ENCODE peak calls at places on chromosomes 7 and 10, in ten cellular contexts. Z is glutamatergic neuron; M is progenitor cell of endocrine pancreas; B is esophagus squamous epithelium; Q is lower lobe of right lung; T is H9; R is coronary artery; X is CD8-positive, alpha-beta T cell; O is B cell; U is A549. W is an unnamed sample.

GRCh38 chr7:34155225-34155908 is 250.0 kb downstream of the BMPER start:
- DNase-seq in O (no peak), Z (no peak), T (no peak), U (peak), Q (no peak), M (no peak), R (no peak), X (no peak), B (no peak), W (peak)

GRCh38 chr10:55374060-55374459 is 573.0 kb upstream of the PCDH15 start:
- DNase-seq in U (no peak), Z (no peak), B (no peak), R (no peak), T (no peak), X (no peak), M (no peak), Q (no peak), O (no peak), W (no peak)

GRCh38 chr7:83588602-83589240 is 60.2 kb downstream of the SEMA3E start:
- DNase-seq in U (no peak), Z (no peak), T (no peak), B (no peak), X (no peak), M (no peak), R (no peak), O (no peak), Q (no peak), W (peak)

GRCh38 chr7:107147464-107148214 is 21.2 kb upstream of the HBP1 start:
- DNase-seq in B (no peak), O (no peak), Z (peak), R (no peak), U (peak), M (no peak), T (no peak), X (peak), Q (no peak), W (peak)

GRCh38 chr7:123580406-123581161 is 21.0 kb upstream of the ASB15 start:
- DNase-seq in O (no peak), T (peak), M (no peak), B (no peak), Z (no peak), U (peak), X (no peak), Q (no peak), R (no peak), W (peak)

GRCh38 chr7:40714338-40715052 is 579.7 kb downstream of the SUGCT start:
- DNase-seq in Z (no peak), M (no peak), U (no peak), Q (no peak), X (no peak), T (no peak), O (no peak), R (no peak), B (no peak), W (peak)

GRCh38 chr10:109922976-109923921 is at the start of gene XPNPEP1:
- DNase-seq in B (peak), U (peak), Q (peak), X (peak), R (peak), Z (peak), O (peak), T (peak), M (peak), W (peak)

GRCh38 chr10:19479854-19480253 is 336.4 kb upstream of the PLXDC2 start:
- DNase-seq in O (no peak), U (no peak), Q (no peak), T (no peak), R (no peak), M (no peak), X (no peak), Z (no peak), B (no peak), W (no peak)

GRCh38 chr10:33897255-33897893 is 562.9 kb upstream of the NRP1 start:
- DNase-seq in R (no peak), U (no peak), Z (no peak), M (no peak), X (no peak), T (no peak), Q (no peak), O (no peak), B (no peak), W (no peak)

GRCh38 chr10:116085333-116085732 is 187.7 kb downstream of the GFRA1 start:
- DNase-seq in M (no peak), Z (no peak), X (no peak), T (no peak), U (no peak), Q (no peak), O (no peak), B (no peak), R (no peak), W (no peak)

GRCh38 chr7:74013539-74014272 is 14.3 kb upstream of the ELN start:
- DNase-seq in O (no peak), Z (no peak), T (no peak), M (no peak), R (peak), X (no peak), U (no peak), Q (no peak), B (no peak), W (no peak)

GRCh38 chr10:69408318-69409175 is 8.2 kb downstream of the TACR2 start:
- DNase-seq in O (peak), Q (peak), R (peak), Z (peak), T (peak), M (peak), X (peak), U (peak), B (peak), W (peak)

GRCh38 chr10:17001961-17002749 is 127.5 kb downstream of the CUBN start:
- DNase-seq in R (peak), X (no peak), O (no peak), U (no peak), T (no peak), Z (no peak), M (no peak), Q (no peak), B (no peak), W (peak)

GRCh38 chr7:134514663-134515062 is 12.7 kb upstream of the AKR1B10 start:
- DNase-seq in T (no peak), M (peak), U (peak), X (no peak), O (no peak), R (no peak), Z (no peak), B (no peak), Q (no peak), W (peak)

GRCh38 chr10:99983280-99983988 is 26.3 kb downstream of the DNMBP start:
- DNase-seq in M (no peak), U (no peak), O (no peak), B (no peak), T (no peak), X (no peak), R (no peak), Z (peak), Q (no peak), W (peak)

GRCh38 chr10:95628786-95629185 is 27.7 kb downstream of the ALDH18A1 start:
- DNase-seq in M (no peak), R (no peak), O (no peak), U (no peak), Z (no peak), Q (no peak), T (no peak), X (no peak), B (no peak), W (no peak)

GRCh38 chr10:114337510-114338462 is 66.5 kb downstream of the AFAP1L2 start:
- DNase-seq in U (no peak), B (no peak), Q (no peak), T (peak), R (no peak), X (no peak), O (peak), M (no peak), Z (no peak), W (peak)

GRCh38 chr10:48444861-48445841 is 138.7 kb downstream of the MAPK8 start:
- DNase-seq in X (peak), Q (no peak), M (no peak), R (no peak), Z (peak), U (peak), B (no peak), O (no peak), T (peak), W (no peak)
- TF ChIP-seq CTCF in X (no peak), Q (no peak), M (no peak), R (no peak), Z (peak), U (no peak), B (no peak), O (no peak), T (peak), W (no peak)

DNA sequence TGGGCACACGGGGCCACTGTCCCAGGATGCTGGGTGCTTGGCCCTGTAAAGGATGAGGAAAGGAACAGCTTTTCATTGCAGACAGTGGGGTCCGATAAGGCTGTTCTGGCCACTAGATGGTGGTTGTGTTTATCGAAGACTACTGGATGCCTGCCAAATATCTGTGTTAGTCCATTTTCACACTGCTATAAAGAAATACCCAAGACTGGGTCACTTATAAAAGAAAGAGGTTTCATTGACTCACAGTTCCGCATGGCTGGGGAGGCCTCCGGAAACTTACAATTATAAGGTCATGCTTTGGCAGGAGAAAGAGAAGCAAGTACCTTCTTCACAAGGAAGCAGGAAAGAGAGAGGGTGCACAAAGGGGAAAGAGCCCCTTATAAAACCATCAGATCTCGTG is 32.2 kb upstream of the GARS1 start:
- DNase-seq in O (no peak), U (no peak), R (no peak), Z (no peak), X (no peak), B (no peak), Q (no peak), M (no peak), T (no peak), W (peak)
- TF ChIP-seq CTCF in O (no peak), U (no peak), R (no peak), Z (no peak), X (no peak), B (no peak), Q (no peak), M (no peak), T (no peak), W (no peak)

DNA sequence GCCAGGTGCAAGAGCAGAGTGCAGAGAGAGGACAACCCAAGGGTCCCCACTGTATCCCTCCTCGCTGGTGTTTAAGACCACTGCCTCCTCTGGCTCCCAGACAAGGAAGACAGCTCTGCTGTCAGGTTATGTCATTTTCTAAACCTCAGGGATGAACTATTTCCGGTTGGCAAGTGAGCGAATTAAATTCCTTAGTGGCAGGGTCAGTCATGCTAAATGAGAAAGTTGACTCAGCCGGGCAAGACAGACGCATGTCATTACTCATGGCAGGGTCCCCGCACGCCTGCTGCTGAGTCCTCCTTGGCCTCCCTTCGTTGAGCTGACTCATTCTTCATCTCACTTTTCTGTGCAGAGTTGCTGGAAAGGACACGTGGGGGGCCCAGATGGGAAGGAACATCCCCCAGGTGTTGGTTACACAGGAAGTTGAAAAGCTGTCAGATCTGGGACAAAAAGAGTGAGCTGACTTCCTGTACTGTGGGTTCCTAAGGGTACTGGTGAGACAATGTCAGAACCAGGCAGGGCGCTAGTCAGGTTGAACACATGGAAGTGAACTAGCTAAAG is 47.1 kb upstream of the UCN3 start:
- DNase-seq in T (no peak), Q (no peak), B (no peak), Z (no peak), U (peak), O (no peak), R (no peak), X (peak), M (no peak), W (peak)
- TF ChIP-seq CTCF in T (no peak), Q (no peak), B (no peak), Z (no peak), U (no peak), O (no peak), R (no peak), X (no peak), M (no peak), W (no peak)

DNA sequence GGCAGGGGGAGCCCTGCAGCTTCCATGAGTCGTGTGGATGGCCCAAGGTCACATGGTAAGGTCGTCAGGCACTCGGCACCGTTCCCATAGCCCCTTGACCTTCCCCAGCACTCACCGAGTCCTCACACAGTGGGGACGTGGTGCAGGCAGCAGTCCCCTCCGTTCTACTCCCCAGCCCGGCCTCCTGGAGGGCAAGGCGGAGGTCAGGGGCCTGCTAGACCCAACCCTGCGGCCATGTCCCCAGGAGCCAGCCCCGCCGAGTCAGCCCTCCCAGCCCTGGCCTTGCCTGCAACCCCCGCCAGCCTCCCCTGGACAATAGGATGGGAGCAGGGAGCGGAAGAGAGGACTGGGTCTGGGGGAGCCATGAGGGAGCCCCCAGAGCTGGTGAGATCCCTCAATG is 65.2 kb downstream of the ELFN1 start:
- DNase-seq in T (no peak), M (no peak), Z (no peak), R (no peak), Q (no peak), U (no peak), X (no peak), O (no peak), B (no peak), W (no peak)
- TF ChIP-seq CTCF in T (no peak), M (no peak), Z (no peak), R (no peak), Q (no peak), U (no peak), X (no peak), O (no peak), B (no peak), W (no peak)

GRCh38 chr10:23693895-23694294 is 255.0 kb downstream of the OTUD1 start:
- DNase-seq in M (no peak), X (no peak), B (no peak), U (no peak), Q (no peak), Z (peak), T (peak), R (no peak), O (no peak), W (no peak)

GRCh38 chr10:23696476-23696875 is 257.6 kb downstream of the OTUD1 start:
- DNase-seq in T (no peak), X (no peak), B (no peak), M (no peak), O (no peak), Z (no peak), R (no peak), U (no peak), Q (no peak), W (no peak)

GRCh38 chr10:23694446-23694920 is 255.6 kb downstream of the OTUD1 start:
- DNase-seq in Q (peak), T (peak), Z (peak), R (no peak), O (no peak), X (no peak), M (peak), B (no peak), U (peak), W (no peak)

GRCh38 chr10:23694921-23695824 is 256.3 kb downstream of the OTUD1 start:
- DNase-seq in U (no peak), Z (peak), T (peak), O (no peak), B (no peak), M (no peak), Q (no peak), X (no peak), R (no peak), W (no peak)

GRCh38 chr10:23695825-23696420 is 257.0 kb downstream of the OTUD1 start:
- DNase-seq in Q (no peak), B (no peak), O (no peak), M (no peak), X (no peak), R (no peak), Z (no peak), T (peak), U (no peak), W (no peak)
- TF ChIP-seq CTCF in Q (no peak), B (no peak), O (no peak), M (peak), X (no peak), R (no peak), Z (no peak), T (peak), U (no peak), W (no peak)

GRCh38 chr7:64046041-64046389 is 781 bp downstream of the ZNF727 start:
- DNase-seq in B (no peak), R (no peak), X (no peak), Q (no peak), O (no peak), U (no peak), T (no peak), Z (no peak), M (no peak), W (no peak)

DNA sequence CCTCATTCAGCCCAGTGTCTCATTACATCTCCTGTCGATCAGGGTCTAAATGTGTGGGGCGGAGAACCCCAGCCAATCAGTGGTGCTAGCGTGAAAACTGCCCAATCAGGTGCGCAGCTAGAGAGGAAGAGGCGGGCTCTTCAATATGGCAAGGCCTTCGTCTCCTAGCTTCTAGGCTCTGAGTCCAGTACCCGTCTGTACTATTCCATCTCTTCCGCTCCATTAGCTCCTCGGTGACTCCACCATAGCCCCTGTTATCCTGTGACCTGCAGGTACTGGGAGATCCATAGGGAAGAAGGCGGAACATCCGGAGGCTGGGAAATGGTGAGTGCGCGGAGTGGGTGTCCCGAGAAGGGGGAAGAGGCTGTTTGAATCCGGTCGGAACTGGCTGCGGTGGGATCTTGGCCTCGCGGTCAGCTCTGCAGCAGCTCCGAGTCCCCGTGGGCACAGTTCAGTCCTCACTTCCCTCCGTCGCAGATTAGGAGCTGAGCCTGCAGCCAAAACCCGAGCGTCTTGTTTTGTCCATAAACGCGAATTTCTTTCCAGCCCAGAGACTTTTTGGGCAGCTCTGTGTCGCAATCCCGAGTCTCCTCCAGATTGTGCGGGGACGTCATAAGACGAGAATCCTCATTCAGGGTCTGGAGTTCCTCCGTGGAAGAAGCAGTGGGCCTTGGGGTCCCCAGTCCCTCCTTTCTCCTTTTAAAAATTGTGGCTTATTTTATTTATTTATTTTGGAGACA is at the start of gene ZNF727:
- DNase-seq in X (no peak), M (no peak), O (no peak), B (no peak), R (no peak), T (no peak), Z (no peak), Q (peak), U (no peak), W (no peak)
- TF ChIP-seq CTCF in X (no peak), M (no peak), O (no peak), B (no peak), R (no peak), T (no peak), Z (no peak), Q (no peak), U (no peak), W (no peak)

GRCh38 chr7:77348371-77348813 is 67.8 kb downstream of the GSAP start:
- DNase-seq in U (no peak), Z (no peak), T (no peak), M (no peak), Q (no peak), B (no peak), O (no peak), X (no peak), R (no peak), W (peak)
- TF ChIP-seq CTCF in U (no peak), Z (no peak), T (no peak), M (no peak), Q (no peak), B (no peak), O (no peak), X (no peak), R (no peak), W (no peak)

DNA sequence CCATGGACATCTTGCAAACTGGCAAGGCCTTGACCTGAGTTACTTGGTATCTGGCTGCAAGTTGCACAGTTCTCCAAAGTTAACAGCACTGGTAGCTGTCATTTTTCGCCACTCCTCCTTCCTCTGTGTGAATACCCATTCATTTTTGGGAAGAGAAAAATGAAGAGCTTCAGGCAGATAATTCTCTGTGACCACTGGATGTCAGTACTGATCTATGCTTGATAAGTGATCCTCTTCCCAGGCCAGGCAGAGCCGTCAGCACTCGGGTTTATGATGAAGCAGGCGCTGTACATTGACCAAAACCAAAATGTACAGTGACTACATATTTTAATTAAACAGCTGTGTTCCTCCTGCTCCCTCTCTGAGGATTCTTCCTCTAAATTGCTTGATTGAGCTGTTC is 55.9 kb upstream of the PDZD8 start:
- DNase-seq in R (no peak), X (no peak), T (no peak), O (no peak), M (no peak), Z (no peak), B (no peak), U (peak), Q (no peak), W (peak)
- TF ChIP-seq CTCF in R (no peak), X (no peak), T (peak), O (no peak), M (no peak), Z (no peak), B (no peak), U (peak), Q (no peak), W (peak)